ENCODE peak calls at places on chromosomes 16 and 17, in five cellular contexts. O is nephron progenitor cell; Y is anterior cingulate cortex; H is NCI-H1930; B is naive thymus-derived CD8-positive, alpha-beta T cell. P is an unnamed sample.

GRCh38 chr16:71540-72341 is 690 bp downstream of the RHBDF1 start:
- DNase-seq in H (no peak), B (no peak), O (peak), Y (peak), P (no peak)

GRCh38 chr17:17156107-17156506 is 50.0 kb downstream of the PLD6 start:
- DNase-seq in O (no peak), H (no peak), B (no peak), Y (no peak), P (no peak)

GRCh38 chr17:8059131-8059530 is 20.3 kb downstream of the ALOX15B start:
- DNase-seq in B (no peak), O (no peak), H (peak), Y (no peak), P (no peak)

GRCh38 chr16:70151391-70151790 is 22.2 kb upstream of the CLEC18C start:
- DNase-seq in O (no peak), B (no peak), H (no peak), Y (no peak), P (no peak)

GRCh38 chr17:42695500-42695899 is 13.2 kb downstream of the CNTNAP1 start:
- DNase-seq in B (no peak), H (no peak), O (no peak), Y (no peak), P (no peak)

GRCh38 chr17:6554871-6555330 is 1.5 kb downstream of the PITPNM3 start:
- DNase-seq in B (no peak), H (no peak), O (no peak), Y (no peak), P (no peak)

GRCh38 chr17:48184721-48185120 is 77.2 kb downstream of the SNX11 start:
- DNase-seq in B (no peak), Y (no peak), H (no peak), O (no peak), P (no peak)

GRCh38 chr17:80992077-80992947 is 671 bp downstream of the CHMP6 start:
- DNase-seq in B (no peak), H (no peak), O (peak), Y (no peak), P (no peak)

GRCh38 chr17:3964203-3965122 is at the start of gene ATP2A3:
- DNase-seq in H (no peak), Y (no peak), B (peak), O (no peak), P (peak)

GRCh38 chr17:12667299-12667958 is 1.7 kb downstream of the MYOCD start:
- DNase-seq in Y (no peak), B (no peak), H (peak), O (peak), P (no peak)

GRCh38 chr16:56576585-56577299 is 11.9 kb downstream of the MT4 start:
- DNase-seq in O (peak), H (peak), B (peak), Y (no peak), P (peak)

GRCh38 chr17:51165680-51166197 is 472 bp upstream of the NME2 start:
- DNase-seq in B (peak), Y (no peak), O (no peak), H (no peak), P (peak)

GRCh38 chr17:42679001-42679491 is 2.3 kb upstream of the PLEKHH3 start:
- DNase-seq in H (peak), O (no peak), B (peak), Y (peak), P (peak)

GRCh38 chr16:3578610-3579551 is 1.7 kb upstream of the NLRC3 start:
- DNase-seq in Y (no peak), O (no peak), H (no peak), B (peak), P (peak)

GRCh38 chr16:68985855-68986254 is 119.6 kb upstream of the HAS3 start:
- DNase-seq in Y (no peak), O (no peak), H (no peak), B (no peak), P (no peak)

GRCh38 chr16:82641336-82641984 is 14.7 kb downstream of the CDH13 start:
- DNase-seq in O (no peak), H (no peak), B (no peak), Y (no peak), P (peak)

GRCh38 chr16:82991941-82992675 is 365.3 kb downstream of the CDH13 start:
- DNase-seq in Y (no peak), B (no peak), O (no peak), H (no peak), P (no peak)

GRCh38 chr17:55783684-55784245 is 32.9 kb downstream of the PCTP start:
- DNase-seq in H (no peak), Y (no peak), B (no peak), O (no peak), P (no peak)

GRCh38 chr17:82659886-82660285 is 11.6 kb upstream of the WDR45B start:
- DNase-seq in O (no peak), H (no peak), Y (no peak), B (no peak), P (no peak)

GRCh38 chr17:48569676-48570324 is 8.3 kb downstream of the HOXB4 start:
- DNase-seq in O (no peak), Y (no peak), H (no peak), B (no peak), P (no peak)

GRCh38 chr17:17750881-17751280 is 69.6 kb downstream of the RAI1 start:
- DNase-seq in O (no peak), Y (no peak), B (peak), H (no peak), P (peak)

GRCh38 chr17:35486920-35487727 is 38.6 kb upstream of the SLFN13 start:
- DNase-seq in B (peak), O (no peak), H (no peak), Y (no peak), P (peak)

GRCh38 chr16:66996983-66997358 is 8.6 kb downstream of the CES4A start:
- DNase-seq in Y (peak), H (no peak), O (no peak), B (no peak), P (no peak)

GRCh38 chr17:31677681-31678080 is 181.4 kb downstream of the COPRS start:
- DNase-seq in Y (no peak), H (no peak), B (no peak), O (no peak), P (no peak)

GRCh38 chr16:13607289-13607688 is 312.7 kb upstream of the ERCC4 start:
- DNase-seq in Y (no peak), O (no peak), H (no peak), B (no peak), P (no peak)

GRCh38 chr17:33639103-33639991 is 346.3 kb upstream of the ASIC2 start:
- DNase-seq in B (no peak), O (no peak), Y (no peak), H (no peak), P (no peak)

GRCh38 chr16:1093284-1094123 is 2.5 kb downstream of the C1QTNF8 start:
- DNase-seq in B (peak), O (no peak), H (peak), Y (no peak), P (peak)

GRCh38 chr16:46899443-46900143 is 15.4 kb downstream of the GPT2 start:
- DNase-seq in Y (no peak), O (no peak), B (no peak), H (no peak), P (no peak)

GRCh38 chr17:65278050-65278819 is 141.1 kb downstream of the RGS9 start:
- DNase-seq in Y (no peak), O (peak), B (no peak), H (no peak), P (no peak)

P was measured in CD4-positive, alpha-beta memory T cell.